ENCODE peak calls at places on chromosomes 2 and 18, in four cellular contexts. O, V, L and J are unnamed samples.

GRCh38 chr2:54341656-54342055 is 85.6 kb upstream of the TSPYL6 start:
- DNase-seq in V (no peak), L (no peak), O (no peak), J (no peak)

GRCh38 chr2:25720575-25720974 is 47.2 kb upstream of the DTNB start:
- DNase-seq in L (no peak), O (no peak), V (no peak), J (no peak)

GRCh38 chr18:31270578-31270977 is 47.4 kb upstream of the DSG1 start:
- DNase-seq in V (no peak), L (no peak), O (no peak), J (no peak)

GRCh38 chr2:27664245-27664574 is 521 bp downstream of the SLC4A1AP start:
- DNase-seq in L (no peak), O (no peak), V (peak), J (no peak)

GRCh38 chr2:107687087-107687486 is 139.6 kb upstream of the RGPD4 start:
- DNase-seq in V (no peak), L (no peak), O (no peak), J (no peak)

GRCh38 chr2:16114836-16115235 is 174.5 kb downstream of the MYCN start:
- DNase-seq in O (no peak), L (no peak), V (no peak), J (no peak)

GRCh38 chr2:27038631-27039339 is 6.0 kb downstream of the TMEM214 start:
- DNase-seq in O (no peak), V (no peak), L (no peak), J (peak)

GRCh38 chr2:120442541-120442922 is 96.6 kb downstream of the INHBB start:
- DNase-seq in L (no peak), O (no peak), V (no peak), J (no peak)

GRCh38 chr18:49565656-49566055 is 3.8 kb downstream of the LIPG start:
- DNase-seq in V (no peak), O (no peak), L (no peak), J (no peak)

GRCh38 chr2:174195253-174195652 is 53.1 kb downstream of the OLA1 start:
- DNase-seq in O (no peak), L (peak), V (no peak), J (no peak)

GRCh38 chr2:174198846-174199564 is 49.3 kb downstream of the OLA1 start:
- DNase-seq in L (no peak), V (no peak), O (no peak), J (no peak)
- H3K14ac ChIP-seq in L (no peak), V (no peak), O (no peak), J (no peak)

GRCh38 chr18:67813380-67814028 is 297.0 kb upstream of the DSEL start:
- DNase-seq in L (no peak), V (no peak), O (no peak), J (no peak)

GRCh38 chr18:67818432-67818831 is 301.9 kb upstream of the DSEL start:
- DNase-seq in V (no peak), L (no peak), O (no peak), J (no peak)

GRCh38 chr18:67815280-67815679 is 298.8 kb upstream of the DSEL start:
- DNase-seq in O (no peak), V (no peak), L (no peak), J (no peak)
- H2BK12ac ChIP-seq in O (no peak), V (no peak), L (no peak), J (no peak)

GRCh38 chr2:136128905-136129304 is 11.0 kb upstream of the CXCR4 start:
- DNase-seq in O (no peak), L (no peak), V (no peak), J (no peak)
- H2BK5ac ChIP-seq in O (no peak), L (no peak), V (no peak), J (no peak)

DNA sequence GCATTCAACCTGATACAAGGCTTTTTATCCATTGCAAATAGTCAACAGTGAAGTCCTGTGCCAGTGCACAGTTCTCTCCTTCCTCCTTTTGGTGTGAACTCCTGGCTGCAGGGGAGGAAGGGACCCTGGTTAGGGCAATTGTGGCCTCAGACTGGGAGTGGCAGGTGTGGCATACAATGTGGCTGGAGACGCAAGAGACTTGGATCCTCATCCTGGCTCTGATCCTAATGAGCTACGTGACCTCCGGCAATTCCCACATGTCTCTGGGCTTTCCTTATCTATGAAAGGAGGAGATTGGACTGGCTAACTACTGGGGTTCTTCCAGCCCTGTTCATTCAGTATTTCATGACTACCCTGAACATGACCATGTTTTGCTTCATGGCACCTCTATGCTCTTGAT is 10.5 kb upstream of the IL1A start:
- DNase-seq in O (no peak), L (no peak), V (no peak), J (peak)
- H3K14ac ChIP-seq in O (no peak), L (no peak), V (no peak), J (peak)

GRCh38 chr18:7735194-7735593 is 168.1 kb downstream of the PTPRM start:
- DNase-seq in L (no peak), O (no peak), V (no peak), J (no peak)
- H2BK12ac ChIP-seq in L (no peak), O (no peak), V (no peak), J (peak)

DNA sequence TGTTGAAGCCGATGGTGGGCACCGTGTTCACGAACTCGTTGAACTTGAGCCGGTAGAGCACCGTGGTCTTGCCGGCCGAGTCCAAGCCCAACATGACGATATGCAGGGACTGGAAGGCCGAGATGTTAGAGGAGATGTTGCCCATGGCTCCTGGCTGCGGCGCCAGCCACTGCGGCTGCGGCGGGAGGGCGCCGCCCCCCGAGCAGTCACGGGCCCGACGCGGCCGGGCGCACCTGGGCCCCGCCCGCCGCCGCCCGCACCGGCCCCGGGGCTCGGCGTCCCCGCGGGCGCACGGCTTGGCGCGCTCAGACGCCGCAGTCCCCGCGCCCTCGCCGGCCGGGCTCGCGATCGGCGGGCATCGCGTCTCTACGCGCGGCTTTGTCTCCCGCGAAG is 443 bp downstream of the ARL4C start:
- DNase-seq in V (no peak), L (no peak), O (no peak), J (peak)
- H2BK5ac ChIP-seq in V (peak), L (peak), O (no peak), J (no peak)

GRCh38 chr2:225993430-225993829 is 593.9 kb downstream of the NYAP2 start:
- DNase-seq in O (no peak), V (no peak), L (peak), J (no peak)
- H3K14ac ChIP-seq in O (no peak), V (no peak), L (no peak), J (no peak)

GRCh38 chr18:63046375-63046774 is 273.2 kb downstream of the BCL2 start:
- DNase-seq in L (no peak), V (no peak), O (no peak), J (no peak)

GRCh38 chr18:63057707-63058106 is 261.9 kb downstream of the BCL2 start:
- DNase-seq in L (no peak), V (no peak), O (no peak), J (no peak)

GRCh38 chr18:63051928-63052327 is 267.6 kb downstream of the BCL2 start:
- DNase-seq in V (no peak), O (no peak), L (no peak), J (no peak)
- H2BK12ac ChIP-seq in V (no peak), O (no peak), L (no peak), J (no peak)

GRCh38 chr2:40273623-40274236 is 178.2 kb downstream of the SLC8A1 start:
- DNase-seq in L (no peak), V (no peak), O (no peak), J (peak)

GRCh38 chr2:40279479-40279878 is 172.4 kb downstream of the SLC8A1 start:
- DNase-seq in O (no peak), L (no peak), V (no peak), J (no peak)

GRCh38 chr2:40279001-40279400 is 172.9 kb downstream of the SLC8A1 start:
- DNase-seq in V (no peak), L (peak), O (no peak), J (no peak)

GRCh38 chr2:40274284-40274683 is 177.6 kb downstream of the SLC8A1 start:
- DNase-seq in L (no peak), V (no peak), O (no peak), J (no peak)

DNA sequence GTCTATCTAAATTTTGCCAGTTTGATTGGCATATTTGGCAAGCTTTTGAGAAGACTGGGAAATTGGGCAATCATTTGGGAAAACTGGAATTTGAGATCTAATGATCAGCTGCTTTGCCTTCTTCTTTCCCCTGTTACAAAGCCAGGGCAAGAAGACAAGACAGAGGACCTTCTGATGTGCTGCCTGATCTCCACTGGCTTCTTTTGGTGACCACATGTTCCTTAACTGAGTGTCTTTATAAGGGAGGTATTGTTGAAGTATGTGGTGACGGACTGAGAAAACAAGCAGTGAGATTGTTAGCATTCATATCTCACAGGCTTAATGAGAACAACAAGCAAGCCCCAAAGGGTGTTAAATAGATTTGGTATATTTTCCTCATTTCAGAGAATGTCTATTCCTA is 175.8 kb downstream of the SLC8A1 start:
- DNase-seq in O (no peak), L (no peak), V (no peak), J (no peak)
- H2BK5ac ChIP-seq in O (no peak), L (no peak), V (no peak), J (no peak)

GRCh38 chr2:20183373-20183772 is 41.6 kb downstream of the SDC1 start:
- DNase-seq in V (no peak), O (no peak), L (no peak), J (no peak)
- H3K14ac ChIP-seq in V (no peak), O (no peak), L (no peak), J (no peak)